ENCODE peak calls at places on chromosomes 4 and X, in eight cellular contexts. O is left cardiac atrium; L is activated gamma-delta T cell treated with Interleukin-2 at 50 U/mL for 16 hours; F is GM23338; W is stimulated activated naive B cell treated with anti-CD40 and anti-IgM and Interleukin-4, amounts not matched to agents 10 μg/mL and 1 μg/mL and 100 μg/mL, for 72 hours; B is cortex of kidney; C is left lung; A is cerebellar nuclear complex. S is an unnamed sample.

GRCh38 chrX:133989993-133990392 is 4.6 kb upstream of the GPC3 start:
- DNase-seq in B (no peak), O (no peak), A (no peak), W (no peak), F (no peak), L (no peak), C (no peak), S (no peak)

GRCh38 chr4:41258783-41259182 is 2.1 kb downstream of the UCHL1 start:
- DNase-seq in F (peak), B (no peak), L (no peak), C (no peak), O (peak), A (peak), W (no peak), S (no peak)

GRCh38 chr4:7021930-7022658 is 21.1 kb upstream of the TADA2B start:
- DNase-seq in A (no peak), W (no peak), B (no peak), C (no peak), L (no peak), F (no peak), O (no peak), S (no peak)

GRCh38 chr4:101345596-101346311 is 1.6 kb downstream of the PPP3CA start:
- DNase-seq in B (no peak), L (peak), W (peak), C (peak), A (peak), O (peak), F (peak), S (peak)

GRCh38 chr4:40486534-40486933 is 143.1 kb downstream of the RBM47 start:
- DNase-seq in F (no peak), B (no peak), L (no peak), W (no peak), A (no peak), C (no peak), O (no peak), S (no peak)

GRCh38 chr4:1512738-1513660 is 106.8 kb upstream of the NKX1-1 start:
- DNase-seq in C (peak), O (peak), F (peak), A (no peak), W (peak), L (no peak), B (no peak), S (peak)

GRCh38 chr4:16524911-16525574 is 298.8 kb upstream of the TAPT1 start:
- DNase-seq in B (no peak), F (no peak), A (no peak), O (peak), L (no peak), C (no peak), W (no peak), S (no peak)

GRCh38 chr4:150570862-150571261 is 11.1 kb upstream of the MAB21L2 start:
- DNase-seq in W (no peak), A (no peak), F (no peak), O (no peak), B (no peak), L (no peak), C (no peak), S (no peak)

GRCh38 chrX:123188081-123188480 is 4.0 kb downstream of the GRIA3 start:
- DNase-seq in F (no peak), L (no peak), W (no peak), C (no peak), O (no peak), A (no peak), B (no peak), S (no peak)

GRCh38 chr4:76363556-76364290 is 57.2 kb downstream of the STBD1 start:
- DNase-seq in W (peak), F (no peak), O (no peak), C (no peak), A (no peak), B (no peak), L (no peak), S (no peak)

GRCh38 chr4:1723131-1723801 is 1.9 kb downstream of the TACC3 start:
- DNase-seq in O (no peak), B (no peak), W (peak), F (no peak), A (no peak), L (peak), C (no peak), S (no peak)

GRCh38 chr4:71497078-71497477 is 158.3 kb downstream of the SLC4A4 start:
- DNase-seq in B (no peak), A (no peak), W (no peak), C (no peak), L (no peak), F (no peak), O (no peak), S (no peak)

GRCh38 chrX:119398587-119398973 is 556 bp upstream of the SLC25A43 start:
- DNase-seq in B (no peak), F (no peak), C (no peak), O (no peak), W (no peak), A (no peak), L (no peak), S (no peak)

GRCh38 chr4:17058506-17058905 is 160.1 kb upstream of the LDB2 start:
- DNase-seq in W (no peak), O (peak), A (no peak), L (no peak), F (no peak), C (no peak), B (no peak), S (no peak)

GRCh38 chr4:133565379-133565778 is 416.3 kb downstream of the PCDH10 start:
- DNase-seq in C (no peak), A (no peak), F (no peak), L (no peak), W (no peak), B (no peak), O (no peak), S (no peak)

GRCh38 chr4:123403205-123403604 is 6.6 kb downstream of the SPRY1 start:
- DNase-seq in C (no peak), B (no peak), F (no peak), A (no peak), L (no peak), W (no peak), O (no peak), S (no peak)

GRCh38 chrX:24465524-24465850 is 401 bp downstream of the PDK3 start:
- DNase-seq in F (peak), L (no peak), B (no peak), W (no peak), A (no peak), O (no peak), C (no peak), S (no peak)

GRCh38 chr4:146648384-146648783 is 9.7 kb downstream of the POU4F2 start:
- DNase-seq in B (no peak), O (no peak), F (peak), L (no peak), A (no peak), W (no peak), C (no peak), S (no peak)